ENCODE peak calls at places on chromosomes 6 and 20, in six cellular contexts. One of them, this sample, is unnamed.
A peak's percentile ranks its signal among the peaks of the same experiment; 100 is the strongest.

GRCh38 chr6:109478848-109479624 is 4.0 kb downstream of the ZBTB24 start:
- DNase-seq in mesendoderm: no peak
- DNase-seq in H1: no peak
- DNase-seq in neuronal stem cell: no peak
- DNase-seq in IMR-90: no peak
- DNase-seq in mesenchymal stem cell: no peak
- DNase-seq in this sample: no peak

GRCh38 chr6:335572-335971 is 43.3 kb downstream of the DUSP22 start:
- DNase-seq in H1: no peak
- DNase-seq in IMR-90: no peak
- DNase-seq in mesenchymal stem cell: no peak
- DNase-seq in neuronal stem cell: no peak
- DNase-seq in mesendoderm: no peak
- DNase-seq in this sample: no peak

GRCh38 chr20:37406010-37406998 is 60.4 kb downstream of the SRC start:
- DNase-seq in neuronal stem cell: no peak
- DNase-seq in H1: no peak
- DNase-seq in IMR-90: peak; percentile 28
- DNase-seq in mesendoderm: no peak
- DNase-seq in mesenchymal stem cell: peak; percentile 21
- DNase-seq in this sample: peak; percentile 73

GRCh38 chr6:87730310-87730709 is 28.3 kb upstream of the AKIRIN2 start:
- DNase-seq in mesenchymal stem cell: no peak
- DNase-seq in H1: no peak
- DNase-seq in mesendoderm: no peak
- DNase-seq in neuronal stem cell: no peak
- DNase-seq in IMR-90: peak; percentile 63
- DNase-seq in this sample: no peak

GRCh38 chr20:4546786-4547185 is 174.9 kb upstream of the PRND start:
- DNase-seq in neuronal stem cell: no peak
- DNase-seq in mesendoderm: no peak
- DNase-seq in H1: no peak
- DNase-seq in IMR-90: peak; percentile 91
- DNase-seq in mesenchymal stem cell: peak; percentile 78
- DNase-seq in this sample: no peak

GRCh38 chr6:166572370-166573261 is 13.9 kb downstream of the RAMACL start:
- DNase-seq in H1: peak; percentile 25
- DNase-seq in neuronal stem cell: no peak
- DNase-seq in mesendoderm: peak; percentile 72
- DNase-seq in mesenchymal stem cell: peak; percentile 99
- DNase-seq in IMR-90: peak; percentile 98
- DNase-seq in this sample: no peak

GRCh38 chr6:3997144-3997770 is 81.7 kb downstream of the FAM217A start:
- DNase-seq in mesendoderm: no peak
- DNase-seq in mesenchymal stem cell: peak; percentile 63
- DNase-seq in neuronal stem cell: no peak
- DNase-seq in IMR-90: peak; percentile 82
- DNase-seq in H1: no peak
- DNase-seq in this sample: no peak

GRCh38 chr6:29627762-29628418 is 5.1 kb downstream of the GABBR1 start:
- DNase-seq in H1: peak; percentile 81
- DNase-seq in IMR-90: peak; percentile 86
- DNase-seq in mesendoderm: peak; percentile 96
- DNase-seq in mesenchymal stem cell: peak; percentile 91
- DNase-seq in neuronal stem cell: peak; percentile 86
- DNase-seq in this sample: no peak

GRCh38 chr6:20497200-20497820 is 36.9 kb upstream of the CDKAL1 start:
- DNase-seq in IMR-90: peak; percentile 93
- DNase-seq in neuronal stem cell: no peak
- DNase-seq in H1: no peak
- DNase-seq in mesenchymal stem cell: peak; percentile 29
- DNase-seq in mesendoderm: no peak
- DNase-seq in this sample: no peak

GRCh38 chr20:4095639-4096038 is 80.3 kb upstream of the RNF24 start:
- DNase-seq in mesendoderm: no peak
- DNase-seq in neuronal stem cell: no peak
- DNase-seq in H1: no peak
- DNase-seq in mesenchymal stem cell: no peak
- DNase-seq in IMR-90: no peak
- DNase-seq in this sample: no peak

GRCh38 chr6:20354366-20354765 is 47.3 kb upstream of the E2F3 start:
- DNase-seq in mesendoderm: no peak
- DNase-seq in neuronal stem cell: no peak
- DNase-seq in H1: no peak
- DNase-seq in mesenchymal stem cell: no peak
- DNase-seq in IMR-90: no peak
- DNase-seq in this sample: no peak

GRCh38 chr20:57479196-57479595 is 45.7 kb downstream of the CTCFL start:
- DNase-seq in mesenchymal stem cell: no peak
- DNase-seq in IMR-90: no peak
- DNase-seq in mesendoderm: no peak
- DNase-seq in H1: no peak
- DNase-seq in neuronal stem cell: no peak
- DNase-seq in this sample: no peak

GRCh38 chr6:88804701-88805100 is 158.7 kb downstream of the RNGTT start:
- DNase-seq in neuronal stem cell: no peak
- DNase-seq in mesenchymal stem cell: no peak
- DNase-seq in mesendoderm: no peak
- DNase-seq in IMR-90: peak; percentile 69
- DNase-seq in H1: no peak
- DNase-seq in this sample: peak; percentile 74

GRCh38 chr6:36627801-36628246 is 33.7 kb downstream of the SRSF3 start:
- DNase-seq in IMR-90: peak; percentile 91
- DNase-seq in mesendoderm: no peak
- DNase-seq in mesenchymal stem cell: peak; percentile 93
- DNase-seq in neuronal stem cell: no peak
- DNase-seq in H1: no peak
- DNase-seq in this sample: no peak

GRCh38 chr20:14064333-14064732 is 69.0 kb downstream of the MACROD2 start:
- DNase-seq in IMR-90: no peak
- DNase-seq in mesenchymal stem cell: no peak
- DNase-seq in mesendoderm: no peak
- DNase-seq in neuronal stem cell: no peak
- DNase-seq in H1: no peak
- DNase-seq in this sample: no peak

GRCh38 chr6:29656798-29657197 is at the start of gene MOG:
- DNase-seq in IMR-90: no peak
- DNase-seq in H1: no peak
- DNase-seq in mesendoderm: no peak
- DNase-seq in mesenchymal stem cell: no peak
- DNase-seq in neuronal stem cell: no peak
- DNase-seq in this sample: no peak

GRCh38 chr6:10801224-10801848 is 37.0 kb downstream of the MAK start:
- DNase-seq in mesendoderm: peak; percentile 61
- DNase-seq in mesenchymal stem cell: peak; percentile 67
- DNase-seq in H1: peak; percentile 15
- DNase-seq in IMR-90: peak; percentile 58
- DNase-seq in neuronal stem cell: peak; percentile 40
- DNase-seq in this sample: peak; percentile 49

GRCh38 chr6:39792501-39793450 is 600 bp downstream of the DAAM2 start:
- DNase-seq in mesendoderm: no peak
- DNase-seq in IMR-90: no peak
- DNase-seq in mesenchymal stem cell: no peak
- DNase-seq in H1: no peak
- DNase-seq in neuronal stem cell: no peak
- DNase-seq in this sample: no peak

GRCh38 chr6:26032387-26033131 is 54.7 kb upstream of the HFE start:
- DNase-seq in IMR-90: peak; percentile 38
- DNase-seq in mesenchymal stem cell: peak; percentile 58
- DNase-seq in H1: no peak
- DNase-seq in neuronal stem cell: peak; percentile 52
- DNase-seq in mesendoderm: peak; percentile 77
- DNase-seq in this sample: peak; percentile 47
- H3K4ac ChIP-seq in IMR-90: peak overlapping the region; percentile 44
- H3K4ac ChIP-seq in mesenchymal stem cell: no peak overlapping the region
- H3K4ac ChIP-seq in H1: peak overlapping the region; percentile 46
- H3K4ac ChIP-seq in neuronal stem cell: no peak overlapping the region
- H3K4ac ChIP-seq in mesendoderm: peak overlapping the region; percentile 99
- H3K4ac ChIP-seq in this sample: no peak overlapping the region

GRCh38 chr6:33683576-33684427 is 27.7 kb downstream of the UQCC2 start:
- DNase-seq in neuronal stem cell: no peak
- DNase-seq in mesenchymal stem cell: no peak
- DNase-seq in mesendoderm: no peak
- DNase-seq in H1: no peak
- DNase-seq in IMR-90: no peak
- DNase-seq in this sample: no peak

GRCh38 chr6:33685411-33686224 is 25.9 kb downstream of the UQCC2 start:
- DNase-seq in H1: no peak
- DNase-seq in IMR-90: no peak
- DNase-seq in neuronal stem cell: no peak
- DNase-seq in mesenchymal stem cell: no peak
- DNase-seq in mesendoderm: no peak
- DNase-seq in this sample: no peak

GRCh38 chr6:33684428-33684896 is 27.0 kb downstream of the UQCC2 start:
- DNase-seq in IMR-90: no peak
- DNase-seq in mesendoderm: no peak
- DNase-seq in mesenchymal stem cell: no peak
- DNase-seq in neuronal stem cell: no peak
- DNase-seq in H1: no peak
- DNase-seq in this sample: no peak

GRCh38 chr6:33686225-33686742 is 25.2 kb downstream of the UQCC2 start:
- DNase-seq in neuronal stem cell: no peak
- DNase-seq in mesenchymal stem cell: no peak
- DNase-seq in mesendoderm: no peak
- DNase-seq in IMR-90: no peak
- DNase-seq in H1: no peak
- DNase-seq in this sample: no peak

DNA sequence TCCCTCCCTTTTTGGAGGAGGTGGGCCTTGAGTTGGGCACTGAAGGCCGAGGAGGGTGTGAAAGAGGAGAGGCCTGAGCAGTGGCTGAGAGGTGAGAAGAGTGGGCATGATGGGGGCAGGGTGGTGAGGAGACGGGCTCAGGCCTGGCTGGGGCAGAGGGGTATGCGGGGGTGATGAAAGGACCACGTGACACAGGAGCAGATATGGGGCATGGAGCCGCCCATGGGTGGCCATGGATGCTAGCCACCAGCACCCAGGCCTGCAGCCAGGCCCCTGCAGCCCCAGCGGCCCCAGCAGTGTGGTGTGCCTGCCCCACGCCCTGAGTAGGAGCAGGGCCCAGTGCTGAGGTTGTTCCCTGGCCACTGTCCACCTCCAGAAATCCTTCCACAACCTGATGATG is 26.5 kb downstream of the UQCC2 start:
- DNase-seq in mesendoderm: no peak
- DNase-seq in H1: no peak
- DNase-seq in mesenchymal stem cell: no peak
- DNase-seq in IMR-90: no peak
- DNase-seq in neuronal stem cell: no peak
- DNase-seq in this sample: no peak
- H3K36me3 ChIP-seq in mesendoderm: peaks cover 1% of the 10 kb centered on the region
- H3K36me3 ChIP-seq in H1: peaks cover 40% of the 10 kb centered on the region
- H3K36me3 ChIP-seq in mesenchymal stem cell: peaks cover 96% of the 10 kb centered on the region
- H3K36me3 ChIP-seq in IMR-90: peaks cover 8% of the 10 kb centered on the region
- H3K36me3 ChIP-seq in neuronal stem cell: no peaks in the 10 kb centered on the region
- H3K36me3 ChIP-seq in this sample: peaks cover 23% of the 10 kb centered on the region

DNA sequence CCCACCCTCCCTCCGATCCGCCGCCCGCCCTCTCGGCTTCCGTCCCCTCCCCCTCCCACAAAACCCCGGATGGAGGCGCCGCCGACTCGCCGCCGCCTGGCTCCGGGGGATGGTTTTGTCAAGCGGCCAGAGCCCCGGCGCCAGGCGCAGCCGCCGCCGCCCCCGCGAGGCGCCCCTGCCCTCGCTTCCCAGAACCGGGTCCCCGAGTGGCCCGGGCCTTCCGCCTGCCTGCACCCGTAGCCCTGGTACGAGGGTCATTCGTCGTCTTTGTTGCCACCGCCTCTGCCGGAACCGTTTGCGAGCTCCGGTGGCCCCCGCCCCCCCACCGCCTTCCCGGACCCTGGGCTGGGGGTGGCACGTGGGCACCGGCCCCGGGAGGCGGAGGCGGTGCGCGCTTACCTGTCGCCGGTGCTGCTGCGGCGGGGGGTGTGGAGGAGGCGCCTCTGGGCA is 313 bp downstream of the ZBTB2 start:
- DNase-seq in mesendoderm: peak; percentile 85
- DNase-seq in mesenchymal stem cell: peak; percentile 73
- DNase-seq in H1: no peak
- DNase-seq in neuronal stem cell: peak; percentile 77
- DNase-seq in IMR-90: peak; percentile 60
- DNase-seq in this sample: peak; percentile 35
- H3K4ac ChIP-seq in mesendoderm: peak overlapping the region; percentile 99
- H3K4ac ChIP-seq in mesenchymal stem cell: peak overlapping the region; percentile 96
- H3K4ac ChIP-seq in H1: peak overlapping the region; percentile 59
- H3K4ac ChIP-seq in neuronal stem cell: peak overlapping the region; percentile 44
- H3K4ac ChIP-seq in IMR-90: peak overlapping the region; percentile 75
- H3K4ac ChIP-seq in this sample: peak overlapping the region; percentile 99

DNA sequence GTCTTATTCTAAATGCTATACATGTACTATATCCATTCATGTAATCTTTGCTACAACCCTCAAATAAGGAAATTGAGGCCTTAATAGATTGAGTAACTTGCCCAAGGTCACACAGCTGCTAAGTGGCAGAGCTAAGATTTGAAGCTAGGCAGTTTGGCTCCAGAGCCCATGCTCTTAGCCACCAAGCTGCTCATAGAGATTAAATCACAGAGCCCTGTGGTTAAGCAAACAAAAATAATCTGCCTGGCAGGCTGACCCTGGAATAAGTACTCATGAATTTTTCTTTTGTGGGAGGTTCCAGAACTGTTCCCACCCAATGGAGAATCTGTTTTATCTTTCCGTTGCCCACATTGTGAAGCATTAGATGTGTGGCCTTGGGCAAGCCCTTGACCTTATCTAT is 7.4 kb downstream of the AAR2 start:
- DNase-seq in IMR-90: no peak
- DNase-seq in H1: no peak
- DNase-seq in mesenchymal stem cell: no peak
- DNase-seq in neuronal stem cell: no peak
- DNase-seq in mesendoderm: no peak
- DNase-seq in this sample: no peak
- H3K36me3 ChIP-seq in IMR-90: peaks cover 48% of the 10 kb centered on the region
- H3K36me3 ChIP-seq in H1: peaks cover 33% of the 10 kb centered on the region
- H3K36me3 ChIP-seq in mesenchymal stem cell: peaks cover 95% of the 10 kb centered on the region
- H3K36me3 ChIP-seq in neuronal stem cell: peaks cover 38% of the 10 kb centered on the region
- H3K36me3 ChIP-seq in mesendoderm: peaks cover 18% of the 10 kb centered on the region
- H3K36me3 ChIP-seq in this sample: peaks cover 60% of the 10 kb centered on the region

This sample was measured in trophoblast cell.